ENCODE peak calls at places on chromosomes 5 and 9, in seven cellular contexts. X, U, Y, R, I, W and O are unnamed samples.
A peak's percentile ranks its signal among the peaks of the same experiment; 100 is the strongest.

GRCh38 chr5:146447734-146448380 is 724 bp downstream of the TCERG1 start:
- DNase-seq in W (no peak), R (peak; percentile 35), I (peak; percentile 16), X (no peak), Y (peak; percentile 55), U (peak; percentile 56), O (peak; percentile 58)

GRCh38 chr9:81686614-81687520 is 2.5 kb downstream of the TLE1 start:
- DNase-seq in X (peak; percentile 95), W (peak; percentile 83), I (no peak), Y (peak; percentile 87), R (peak; percentile 90), U (peak; percentile 1), O (peak; percentile 60)

GRCh38 chr5:35030426-35030825 is 17.3 kb downstream of the AGXT2 start:
- DNase-seq in Y (no peak), I (no peak), R (no peak), U (no peak), W (no peak), X (no peak), O (no peak)

GRCh38 chr9:16364347-16364746 is 506.1 kb downstream of the BNC2 start:
- DNase-seq in I (no peak), X (no peak), U (no peak), Y (no peak), W (no peak), R (no peak), O (no peak)

GRCh38 chr5:143476601-143477211 is 73.2 kb upstream of the NR3C1 start:
- DNase-seq in X (no peak), R (no peak), W (no peak), U (no peak), I (no peak), Y (no peak), O (no peak)

GRCh38 chr5:41223962-41224361 is 10.6 kb upstream of the C6 start:
- DNase-seq in I (no peak), W (no peak), Y (no peak), X (no peak), R (no peak), U (no peak), O (no peak)

GRCh38 chr9:72442212-72442607 is 77.2 kb upstream of the ZFAND5 start:
- DNase-seq in U (peak; percentile 16), Y (peak; percentile 88), I (no peak), R (no peak), W (peak; percentile 53), X (no peak), O (no peak)

GRCh38 chr9:136235709-136236455 is 9.7 kb downstream of the QSOX2 start:
- DNase-seq in W (no peak), U (no peak), I (no peak), Y (no peak), X (no peak), R (no peak), O (no peak)

GRCh38 chr9:100590481-100590880 is 12.6 kb downstream of the CAVIN4 start:
- DNase-seq in R (no peak), W (peak; percentile 27), I (no peak), Y (peak; percentile 95), X (no peak), U (no peak), O (no peak)